ENCODE peak calls at places on chromosomes 6 and 20, in seven cellular contexts. L is left ventricle myocardium inferior; S is neuronal stem cell; D is colonic mucosa; V is CD8-positive, alpha-beta memory T cell; C is endodermal cell; G is aorta. Z is an unnamed sample.
A peak's percentile ranks its signal among the peaks of the same experiment; 100 is the strongest.

GRCh38 chr6:148177589-148178233 is 164.9 kb upstream of the SASH1 start:
- DNase-seq in L (peak; percentile 69), S (no peak), D (peak; percentile 69), V (no peak), C (peak; percentile 90), G (peak; percentile 75), Z (peak; percentile 75)

GRCh38 chr6:169978615-169979161 is 227.3 kb downstream of the ERMARD start:
- DNase-seq in L (no peak), S (no peak), D (no peak), V (no peak), C (no peak), G (peak; percentile 44), Z (peak; percentile 52)

GRCh38 chr20:4021905-4022304 is 6.5 kb upstream of the RNF24 start:
- DNase-seq in L (no peak), S (no peak), D (no peak), V (no peak), C (no peak), G (no peak), Z (no peak)

GRCh38 chr6:138289739-138290138 is 71.4 kb upstream of the PBOV1 start:
- DNase-seq in L (no peak), S (no peak), D (no peak), V (no peak), C (peak; percentile 83), G (no peak), Z (no peak)

GRCh38 chr20:19322061-19322985 is 109.9 kb downstream of the SLC24A3 start:
- DNase-seq in L (no peak), S (no peak), D (no peak), V (no peak), C (no peak), G (no peak), Z (no peak)

GRCh38 chr6:148288566-148288965 is 54.1 kb upstream of the SASH1 start:
- DNase-seq in L (no peak), S (no peak), D (no peak), V (no peak), C (no peak), G (no peak), Z (no peak)

GRCh38 chr6:16690244-16691142 is 70.8 kb downstream of the ATXN1 start:
- DNase-seq in L (no peak), S (no peak), D (no peak), V (no peak), C (no peak), G (no peak), Z (no peak)

GRCh38 chr6:35302604-35303218 is 5.1 kb downstream of the DEF6 start:
- DNase-seq in L (peak; percentile 33), S (no peak), D (peak; percentile 82), V (peak; percentile 77), C (peak; percentile 89), G (peak; percentile 74), Z (peak; percentile 73)

GRCh38 chr6:105835373-105835772 is 250.8 kb upstream of the PRDM1 start:
- DNase-seq in L (no peak), S (peak; percentile 27), D (no peak), V (no peak), C (peak; percentile 89), G (no peak), Z (no peak)

GRCh38 chr20:52305843-52306242 is 114.3 kb upstream of the ZFP64 start:
- DNase-seq in L (no peak), S (no peak), D (no peak), V (no peak), C (no peak), G (no peak), Z (no peak)

GRCh38 chr20:64165866-64166600 is 1.8 kb downstream of the MYT1 start:
- DNase-seq in L (no peak), S (no peak), D (no peak), V (no peak), C (no peak), G (no peak), Z (peak; percentile 18)

GRCh38 chr20:24027229-24027628 is 38.6 kb upstream of the GGTLC1 start:
- DNase-seq in L (peak; percentile 54), S (no peak), D (peak; percentile 43), V (peak; percentile 61), C (no peak), G (peak; percentile 79), Z (peak; percentile 61)

GRCh38 chr20:45318948-45319347 is 10.8 kb upstream of the MATN4 start:
- DNase-seq in L (no peak), S (no peak), D (no peak), V (no peak), C (no peak), G (no peak), Z (no peak)

GRCh38 chr6:57313711-57314471 is 3.5 kb upstream of the PRIM2 start:
- DNase-seq in L (no peak), S (no peak), D (peak; percentile 45), V (no peak), C (no peak), G (peak; percentile 64), Z (no peak)

GRCh38 chr20:19860742-19861141 is 102.7 kb downstream of the RIN2 start:
- DNase-seq in L (no peak), S (no peak), D (no peak), V (no peak), C (no peak), G (no peak), Z (no peak)

GRCh38 chr20:10978019-10978702 is 304.4 kb upstream of the JAG1 start:
- DNase-seq in L (no peak), S (no peak), D (no peak), V (no peak), C (no peak), G (no peak), Z (no peak)

GRCh38 chr6:116251568-116252384 is 2.1 kb downstream of the TSPYL4 start:
- DNase-seq in L (no peak), S (no peak), D (no peak), V (no peak), C (peak; percentile 69), G (no peak), Z (no peak)

GRCh38 chr6:134908906-134909516 is 40.9 kb downstream of the ALDH8A1 start:
- DNase-seq in L (peak; percentile 53), S (no peak), D (peak; percentile 32), V (no peak), C (no peak), G (peak; percentile 85), Z (no peak)

GRCh38 chr6:166515072-166515810 is 71.2 kb downstream of the RAMACL start:
- DNase-seq in L (no peak), S (no peak), D (no peak), V (no peak), C (peak; percentile 70), G (no peak), Z (no peak)

GRCh38 chr6:10099086-10099499 is 315.8 kb downstream of the TFAP2A start:
- DNase-seq in L (no peak), S (no peak), D (peak; percentile 17), V (no peak), C (peak; percentile 67), G (peak; percentile 48), Z (peak; percentile 51)

GRCh38 chr6:36526066-36526465 is 21.2 kb downstream of the STK38 start:
- DNase-seq in L (no peak), S (no peak), D (no peak), V (no peak), C (no peak), G (no peak), Z (no peak)

GRCh38 chr6:33160096-33160495 is 32.2 kb downstream of the COL11A2 start:
- DNase-seq in L (no peak), S (no peak), D (no peak), V (no peak), C (no peak), G (no peak), Z (no peak)

DNA sequence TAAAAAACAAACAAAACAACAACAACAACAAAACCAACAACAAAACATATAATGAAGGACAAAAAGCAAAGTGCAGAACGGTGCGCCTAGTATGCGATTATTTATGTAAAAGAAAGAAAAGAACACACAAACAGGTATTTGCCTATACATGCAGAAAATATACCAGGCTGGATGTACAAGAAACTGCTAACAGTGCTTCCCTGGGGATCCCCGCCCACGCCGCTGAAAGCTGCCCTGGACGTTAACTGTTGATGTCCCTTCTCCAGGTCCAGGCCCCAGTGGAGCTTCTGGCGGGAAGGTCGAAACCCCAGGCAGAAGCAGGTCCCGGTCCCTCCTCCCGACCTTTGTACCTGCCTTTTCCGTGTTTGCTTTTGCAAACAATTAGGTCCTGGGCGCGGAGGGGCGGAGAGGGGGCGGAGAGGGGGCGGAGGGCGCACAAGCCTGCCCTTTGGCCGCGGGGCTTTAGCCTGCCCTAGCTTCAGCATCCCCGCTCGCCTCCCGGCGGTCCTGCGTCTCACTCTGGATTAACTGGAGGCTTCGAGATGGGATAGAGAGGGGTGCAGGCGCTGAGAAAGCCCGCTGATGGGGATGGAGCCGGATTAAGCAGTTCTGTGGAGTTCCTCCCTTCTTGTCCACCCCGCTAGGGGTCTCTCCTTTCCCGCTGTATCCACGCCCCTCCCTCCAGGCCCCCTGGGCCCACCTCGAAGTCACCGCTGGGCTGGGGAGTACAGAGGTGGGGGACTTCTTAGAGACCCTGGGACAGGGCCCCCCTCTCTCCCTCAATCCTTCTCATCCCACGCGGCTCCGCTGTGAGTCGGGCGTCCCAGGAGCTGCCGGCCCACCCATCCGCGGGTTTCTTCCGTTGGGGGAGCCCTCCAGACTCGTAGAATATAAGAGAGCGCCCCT is 8.2 kb upstream of the AHCY start:
- DNase-seq in L (no peak), S (peak; percentile 41), D (peak; percentile 95), V (no peak), C (peak; percentile 94), G (peak; percentile 55), Z (no peak)
- H3K27ac ChIP-seq in L (no peak overlapping the region), S (no peak overlapping the region), D (peak overlapping the region; percentile 71), V (no peak overlapping the region), C (no peak overlapping the region), G (no peak overlapping the region), Z (no peak overlapping the region)

GRCh38 chr20:9070304-9070703 is 1.4 kb downstream of the PLCB4 start:
- DNase-seq in L (no peak), S (no peak), D (no peak), V (no peak), C (no peak), G (no peak), Z (no peak)
- H3K4me3 ChIP-seq in L (peak overlapping the region; percentile 94), S (no peak overlapping the region), D (no peak overlapping the region), V (no peak overlapping the region), C (peak overlapping the region; percentile 90), G (no peak overlapping the region), Z (no peak overlapping the region)

GRCh38 chr6:39834866-39835265 is 42.7 kb downstream of the DAAM2 start:
- DNase-seq in L (no peak), S (no peak), D (no peak), V (no peak), C (no peak), G (no peak), Z (no peak)
- H3K27ac ChIP-seq in L (peak overlapping the region; percentile 50), S (no peak overlapping the region), D (no peak overlapping the region), V (no peak overlapping the region), C (no peak overlapping the region), G (no peak overlapping the region), Z (no peak overlapping the region)

DNA sequence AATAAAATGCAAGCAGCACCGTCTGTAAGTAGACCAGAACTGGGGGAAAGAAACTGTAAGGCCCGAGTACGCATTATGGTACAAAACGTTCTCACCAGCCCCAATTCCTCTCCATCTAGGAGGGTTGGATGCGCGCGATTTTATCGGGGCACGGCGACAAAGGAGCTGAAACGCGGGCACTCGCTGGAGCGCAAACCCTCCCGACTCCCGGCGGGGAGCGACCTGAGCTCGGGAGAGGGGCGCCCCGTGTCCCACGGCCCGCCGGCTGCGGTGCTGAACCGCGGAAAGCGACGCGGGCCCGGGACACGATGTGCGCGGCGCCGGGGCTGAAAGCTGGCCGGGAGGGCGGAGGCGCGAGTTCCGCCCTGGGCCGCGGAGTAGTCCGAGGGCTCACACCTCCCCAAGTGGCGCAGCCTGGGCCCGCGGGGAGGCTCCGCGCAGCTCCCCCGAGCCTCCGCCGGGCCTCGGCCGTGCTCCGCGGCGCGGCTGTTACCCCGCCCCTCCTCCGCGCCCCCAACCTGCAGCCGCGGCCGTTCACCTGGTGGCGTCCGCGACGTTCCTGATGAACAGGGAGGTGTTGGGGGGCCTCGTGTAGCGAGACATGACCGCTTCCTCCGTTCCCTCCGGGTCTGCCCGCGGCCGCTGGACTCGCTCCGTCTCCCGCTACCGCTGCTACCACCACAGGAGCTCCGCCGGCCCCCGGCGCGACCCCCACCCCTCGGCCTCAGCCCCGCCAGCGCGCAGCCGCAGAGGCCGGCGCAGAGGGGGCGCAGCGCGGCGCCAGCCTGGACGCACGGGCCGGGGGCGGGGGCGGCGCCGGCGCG is at the start of gene SRSF12:
- DNase-seq in L (peak; percentile 30), S (peak; percentile 70), D (peak; percentile 24), V (peak; percentile 7), C (peak; percentile 84), G (peak; percentile 57), Z (peak; percentile 71)
- H3K4me3 ChIP-seq in L (peak within 1 kb of the TSS; percentile 78), S (peak within 1 kb of the TSS; percentile 63), D (peak within 1 kb of the TSS; percentile 60), V (peak within 1 kb of the TSS; percentile 20), C (peak within 1 kb of the TSS; percentile 89), G (peak within 1 kb of the TSS; percentile 82), Z (peak within 1 kb of the TSS; percentile 67)

Z was measured in lower lobe of right lung.